ENCODE peak calls at places on chromosomes 4 and X, in six cellular contexts. S is kidney, J is skeletal muscle cell, H is psoas muscle, V is AG09309, U is GM12864. E is an unnamed sample.

GRCh38 chr4:152103181-152103901 is 342.5 kb upstream of the GATB start:
- DNase-seq in J (no peak), S (no peak), V (no peak), H (no peak), U (no peak), E (no peak)

GRCh38 chr4:31230579-31230978 is 510.4 kb downstream of the PCDH7 start:
- DNase-seq in S (no peak), H (no peak), V (no peak), J (no peak), U (no peak), E (no peak)

GRCh38 chrX:19343085-19343461 is 654 bp upstream of the PDHA1 start:
- DNase-seq in V (no peak), H (no peak), S (no peak), J (no peak), U (no peak), E (no peak)

GRCh38 chr4:101682946-101683345 is 107.6 kb upstream of the BANK1 start:
- DNase-seq in U (no peak), V (no peak), H (no peak), S (no peak), J (no peak), E (no peak)

GRCh38 chr4:37891221-37892159 is 606 bp downstream of the TBC1D1 start:
- DNase-seq in U (peak), J (no peak), H (peak), V (no peak), S (peak), E (no peak)

GRCh38 chrX:149881081-149881711 is at the start of gene MAGEA8:
- DNase-seq in U (no peak), V (no peak), S (peak), J (no peak), H (no peak), E (no peak)

GRCh38 chr4:134911941-134912340 is 710.4 kb upstream of the PABPC4L start:
- DNase-seq in S (no peak), H (no peak), U (no peak), V (no peak), J (no peak), E (no peak)

GRCh38 chr4:52760256-52760655 is 9.0 kb upstream of the ERVMER34-1 start:
- DNase-seq in S (no peak), V (no peak), H (no peak), J (no peak), U (no peak), E (no peak)

GRCh38 chrX:148310402-148311200 is 189.8 kb upstream of the AFF2 start:
- DNase-seq in H (no peak), S (no peak), U (peak), J (no peak), V (no peak), E (no peak)

GRCh38 chr4:74054483-74055032 is 16.1 kb upstream of the CXCL3 start:
- DNase-seq in H (no peak), S (no peak), J (no peak), U (no peak), V (no peak), E (no peak)

GRCh38 chrX:123339201-123339905 is 155.3 kb downstream of the GRIA3 start:
- DNase-seq in J (peak), U (no peak), S (no peak), V (peak), H (no peak), E (no peak)

GRCh38 chrX:146186540-146186939 is 368.9 kb downstream of the SLITRK2 start:
- DNase-seq in J (no peak), S (no peak), U (no peak), H (no peak), V (no peak), E (no peak)